ENCODE peak calls at places on chromosomes 11 and 22, in nine cellular contexts. T, K, C, X, L, J, E, H and Y are unnamed samples. For H3K36me3 and H3K4me1, the result is how much of the 10 kb centered on the place peaks cover.

GRCh38 chr11:109040303-109040702 is 375.4 kb downstream of the DDX10 start:
- DNase-seq in T (no peak), K (no peak), C (no peak), X (no peak), L (no peak), J (no peak), E (no peak), H (no peak), Y (no peak)

GRCh38 chr22:43996170-43996980 is 27.7 kb upstream of the PARVB start:
- DNase-seq in T (peak), K (peak), C (peak), X (no peak), L (no peak), J (peak), E (no peak), H (no peak), Y (peak)

GRCh38 chr11:46305295-46305694 is 27.8 kb downstream of the CREB3L1 start:
- DNase-seq in T (no peak), K (no peak), C (peak), X (no peak), L (peak), J (peak), E (peak), H (no peak), Y (no peak)

GRCh38 chr22:23229646-23230045 is 49.3 kb downstream of the BCR start:
- DNase-seq in T (no peak), K (no peak), C (no peak), X (no peak), L (no peak), J (no peak), E (no peak), H (no peak), Y (peak)

GRCh38 chr11:135061166-135061565 is 649.1 kb upstream of the B3GAT1 start:
- DNase-seq in T (no peak), K (no peak), C (no peak), X (no peak), L (no peak), J (no peak), E (no peak), H (no peak), Y (no peak)

GRCh38 chr11:107921997-107922396 is 6.3 kb upstream of the RAB39A start:
- DNase-seq in T (no peak), K (no peak), C (no peak), X (no peak), L (no peak), J (no peak), E (no peak), H (no peak), Y (no peak)

GRCh38 chr11:16607675-16608644 is 130.5 kb upstream of the C11orf58 start:
- DNase-seq in T (peak), K (peak), C (peak), X (peak), L (peak), J (no peak), E (peak), H (peak), Y (peak)

GRCh38 chr11:28738549-28738948 is 630.4 kb downstream of the METTL15 start:
- DNase-seq in T (no peak), K (no peak), C (no peak), X (no peak), L (peak), J (no peak), E (no peak), H (peak), Y (no peak)

GRCh38 chr22:27512283-27512761 is 289.2 kb downstream of the MN1 start:
- DNase-seq in T (peak), K (peak), C (peak), X (no peak), L (peak), J (no peak), E (peak), H (peak), Y (peak)

GRCh38 chr11:126988655-126989054 is 11.9 kb downstream of the KIRREL3 start:
- DNase-seq in T (no peak), K (no peak), C (no peak), X (no peak), L (no peak), J (no peak), E (no peak), H (no peak), Y (no peak)

GRCh38 chr11:94768602-94769511 is 701 bp downstream of the AMOTL1 start:
- DNase-seq in T (peak), K (no peak), C (no peak), X (peak), L (peak), J (no peak), E (peak), H (peak), Y (peak)

GRCh38 chr11:67780056-67780455 is 105.6 kb upstream of the ALDH3B2 start:
- DNase-seq in T (no peak), K (no peak), C (no peak), X (no peak), L (no peak), J (no peak), E (no peak), H (no peak), Y (no peak)

GRCh38 chr11:47234669-47235075 is 13.9 kb downstream of the ACP2 start:
- DNase-seq in T (no peak), K (peak), C (no peak), X (no peak), L (peak), J (peak), E (no peak), H (peak), Y (no peak)

GRCh38 chr22:33426451-33426850 is 368.3 kb upstream of the SYN3 start:
- DNase-seq in T (no peak), K (no peak), C (no peak), X (no peak), L (peak), J (no peak), E (no peak), H (peak), Y (no peak)

GRCh38 chr11:31958086-31958735 is 132.7 kb upstream of the RCN1 start:
- DNase-seq in T (peak), K (peak), C (no peak), X (peak), L (peak), J (peak), E (peak), H (peak), Y (peak)

GRCh38 chr11:124920870-124921609 is 2.0 kb downstream of the HEPN1 start:
- DNase-seq in T (peak), K (peak), C (peak), X (peak), L (peak), J (peak), E (peak), H (peak), Y (peak)

GRCh38 chr22:24408630-24409029 is 18.8 kb upstream of the ADORA2A start:
- DNase-seq in T (no peak), K (no peak), C (peak), X (no peak), L (no peak), J (no peak), E (no peak), H (no peak), Y (no peak)

GRCh38 chr11:94791216-94791889 is 23.2 kb downstream of the AMOTL1 start:
- DNase-seq in T (no peak), K (no peak), C (peak), X (no peak), L (no peak), J (no peak), E (no peak), H (peak), Y (no peak)

GRCh38 chr22:31048570-31048969 is 32.5 kb upstream of the SMTN start:
- DNase-seq in T (no peak), K (no peak), C (no peak), X (no peak), L (no peak), J (no peak), E (no peak), H (no peak), Y (no peak)

GRCh38 chr22:35633520-35633919 is 14.7 kb upstream of the APOL6 start:
- DNase-seq in T (no peak), K (no peak), C (no peak), X (no peak), L (no peak), J (no peak), E (no peak), H (no peak), Y (no peak)

GRCh38 chr22:27238935-27239510 is 562.5 kb downstream of the MN1 start:
- DNase-seq in T (peak), K (no peak), C (peak), X (no peak), L (peak), J (no peak), E (peak), H (peak), Y (peak)

GRCh38 chr22:19679476-19680099 is 34.7 kb upstream of the SEPTIN5 start:
- DNase-seq in T (no peak), K (peak), C (peak), X (no peak), L (no peak), J (peak), E (no peak), H (no peak), Y (peak)

GRCh38 chr22:25081409-25081824 is 118.2 kb upstream of the CRYBB3 start:
- DNase-seq in T (no peak), K (peak), C (no peak), X (no peak), L (peak), J (peak), E (peak), H (no peak), Y (no peak)

GRCh38 chr11:77136074-77136473 is 8.0 kb downstream of the MYO7A start:
- DNase-seq in T (no peak), K (no peak), C (peak), X (no peak), L (peak), J (no peak), E (peak), H (peak), Y (no peak)

GRCh38 chr11:37532271-37532670 is 934.2 kb upstream of the RAG2 start:
- DNase-seq in T (no peak), K (no peak), C (no peak), X (peak), L (no peak), J (no peak), E (no peak), H (no peak), Y (no peak)

GRCh38 chr11:36103933-36104530 is 160.2 kb downstream of the LDLRAD3 start:
- DNase-seq in T (no peak), K (no peak), C (no peak), X (no peak), L (no peak), J (no peak), E (no peak), H (no peak), Y (no peak)

GRCh38 chr11:111413849-111414248 is 34.8 kb upstream of the POU2AF1 start:
- DNase-seq in T (no peak), K (no peak), C (no peak), X (no peak), L (no peak), J (no peak), E (no peak), H (no peak), Y (no peak)

GRCh38 chr22:33130473-33130872 is 72.3 kb upstream of the SYN3 start:
- DNase-seq in T (no peak), K (no peak), C (no peak), X (no peak), L (no peak), J (no peak), E (no peak), H (no peak), Y (no peak)

GRCh38 chr11:65373839-65374580 is 8.4 kb downstream of the SLC25A45 start:
- DNase-seq in T (no peak), K (no peak), C (no peak), X (no peak), L (no peak), J (no peak), E (no peak), H (no peak), Y (no peak)

GRCh38 chr11:110091995-110092576 is 1.1 kb upstream of the ZC3H12C start:
- DNase-seq in T (no peak), K (peak), C (no peak), X (no peak), L (no peak), J (no peak), E (peak), H (no peak), Y (no peak)

GRCh38 chr11:129364143-129364654 is 11.4 kb upstream of the BARX2 start:
- DNase-seq in T (peak), K (peak), C (peak), X (peak), L (peak), J (peak), E (peak), H (peak), Y (peak)

GRCh38 chr22:20979940-20980453 is 2.1 kb upstream of the LZTR1 start:
- DNase-seq in T (no peak), K (no peak), C (no peak), X (no peak), L (no peak), J (no peak), E (no peak), H (no peak), Y (no peak)

GRCh38 chr22:47408409-47408808 is 646.0 kb downstream of the TBC1D22A start:
- DNase-seq in T (no peak), K (no peak), C (no peak), X (no peak), L (no peak), J (no peak), E (no peak), H (no peak), Y (peak)

GRCh38 chr22:47407626-47408025 is 645.2 kb downstream of the TBC1D22A start:
- DNase-seq in T (no peak), K (no peak), C (no peak), X (no peak), L (no peak), J (no peak), E (no peak), H (no peak), Y (no peak)

GRCh38 chr22:47406896-47407295 is 644.4 kb downstream of the TBC1D22A start:
- DNase-seq in T (no peak), K (no peak), C (no peak), X (no peak), L (no peak), J (no peak), E (no peak), H (no peak), Y (no peak)

GRCh38 chr22:47409501-47410275 is 647.2 kb downstream of the TBC1D22A start:
- DNase-seq in T (no peak), K (no peak), C (peak), X (no peak), L (no peak), J (no peak), E (no peak), H (no peak), Y (peak)

GRCh38 chr22:47411006-47411405 is 648.6 kb downstream of the TBC1D22A start:
- DNase-seq in T (no peak), K (no peak), C (no peak), X (no peak), L (no peak), J (no peak), E (no peak), H (no peak), Y (peak)
- H3K36me3 ChIP-seq in T (under half), K (under half), C (under half), X (under half), L (under half), J (under half), E (under half), H (under half), Y (under half)

GRCh38 chr11:33160147-33160546 is 1.1 kb downstream of the CSTF3 start:
- DNase-seq in T (no peak), K (no peak), C (peak), X (no peak), L (peak), J (no peak), E (peak), H (peak), Y (no peak)
- H3K4me1 ChIP-seq in T (under half), K (under half), C (under half), X (under half), L (under half), J (under half), E (under half), H (under half), Y (under half)

GRCh38 chr11:74720596-74721478 is 10.4 kb downstream of the CHRDL2 start:
- DNase-seq in T (peak), K (no peak), C (no peak), X (no peak), L (peak), J (no peak), E (peak), H (peak), Y (peak)

GRCh38 chr11:74723511-74723910 is 7.7 kb downstream of the CHRDL2 start:
- DNase-seq in T (no peak), K (no peak), C (no peak), X (no peak), L (no peak), J (no peak), E (no peak), H (no peak), Y (no peak)

GRCh38 chr11:74719011-74719410 is 12.2 kb downstream of the CHRDL2 start:
- DNase-seq in T (no peak), K (no peak), C (no peak), X (no peak), L (no peak), J (no peak), E (no peak), H (no peak), Y (no peak)

GRCh38 chr11:74717211-74717997 is 13.8 kb downstream of the CHRDL2 start:
- DNase-seq in T (no peak), K (no peak), C (no peak), X (no peak), L (no peak), J (no peak), E (no peak), H (no peak), Y (no peak)

GRCh38 chr11:74721479-74721835 is 9.8 kb downstream of the CHRDL2 start:
- DNase-seq in T (no peak), K (no peak), C (no peak), X (no peak), L (no peak), J (no peak), E (no peak), H (no peak), Y (no peak)
- H3K27ac ChIP-seq in T (no peak), K (peak), C (no peak), X (no peak), L (peak), J (no peak), E (no peak), H (no peak), Y (no peak)

DNA sequence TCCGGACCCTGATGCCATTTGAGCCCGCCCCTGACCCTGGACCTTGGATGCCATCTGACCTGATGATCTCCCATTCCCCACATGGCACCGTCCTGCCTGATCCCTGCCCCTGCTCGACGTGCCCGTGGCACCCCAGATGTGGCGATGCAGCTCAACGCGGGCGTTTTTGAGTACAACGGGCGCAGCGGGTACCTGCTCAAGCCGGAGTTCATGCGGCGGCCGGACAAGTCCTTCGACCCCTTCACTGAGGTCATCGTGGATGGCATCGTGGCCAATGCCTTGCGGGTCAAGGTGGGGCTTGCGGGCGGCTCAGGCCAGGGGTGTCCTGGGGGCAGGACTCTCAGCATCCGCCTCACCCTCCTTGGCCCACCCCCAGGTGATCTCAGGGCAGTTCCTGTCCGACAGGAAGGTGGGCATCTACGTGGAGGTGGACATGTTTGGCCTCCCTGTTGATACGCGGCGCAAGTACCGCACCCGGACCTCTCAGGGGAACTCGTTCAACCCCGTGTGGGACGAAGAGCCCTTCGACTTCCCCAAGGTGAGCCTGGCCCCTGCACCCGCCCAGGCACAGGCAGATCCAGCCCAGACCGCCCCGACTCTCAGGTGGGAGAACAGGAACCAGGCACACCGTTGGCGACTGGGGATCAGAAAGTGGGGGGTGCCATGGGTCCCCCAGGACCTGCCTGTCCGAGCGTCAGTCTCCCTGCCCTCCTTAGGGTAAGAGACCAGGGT is 11.1 kb downstream of the PLCB3 start:
- DNase-seq in T (no peak), K (no peak), C (peak), X (no peak), L (no peak), J (no peak), E (no peak), H (no peak), Y (no peak)
- H3K36me3 ChIP-seq in T (half or more), K (under half), C (half or more), X (half or more), L (half or more), J (under half), E (half or more), H (under half), Y (under half)

GRCh38 chr11:9735919-9736318 is 72.0 kb downstream of the SWAP70 start:
- DNase-seq in T (no peak), K (no peak), C (no peak), X (no peak), L (no peak), J (no peak), E (no peak), H (no peak), Y (no peak)

GRCh38 chr11:9736365-9736764 is 72.5 kb downstream of the SWAP70 start:
- DNase-seq in T (no peak), K (no peak), C (no peak), X (no peak), L (no peak), J (no peak), E (no peak), H (no peak), Y (no peak)

GRCh38 chr11:9732453-9732852 is 68.6 kb downstream of the SWAP70 start:
- DNase-seq in T (no peak), K (no peak), C (no peak), X (no peak), L (no peak), J (no peak), E (no peak), H (no peak), Y (no peak)

GRCh38 chr11:9733212-9733611 is 69.3 kb downstream of the SWAP70 start:
- DNase-seq in T (no peak), K (no peak), C (no peak), X (no peak), L (no peak), J (no peak), E (no peak), H (no peak), Y (no peak)

GRCh38 chr11:9735236-9735635 is 71.4 kb downstream of the SWAP70 start:
- DNase-seq in T (no peak), K (no peak), C (no peak), X (no peak), L (no peak), J (no peak), E (no peak), H (no peak), Y (no peak)
- H3K4me1 ChIP-seq in T (under half), K (under half), C (under half), X (under half), L (under half), J (under half), E (under half), H (under half), Y (under half)

DNA sequence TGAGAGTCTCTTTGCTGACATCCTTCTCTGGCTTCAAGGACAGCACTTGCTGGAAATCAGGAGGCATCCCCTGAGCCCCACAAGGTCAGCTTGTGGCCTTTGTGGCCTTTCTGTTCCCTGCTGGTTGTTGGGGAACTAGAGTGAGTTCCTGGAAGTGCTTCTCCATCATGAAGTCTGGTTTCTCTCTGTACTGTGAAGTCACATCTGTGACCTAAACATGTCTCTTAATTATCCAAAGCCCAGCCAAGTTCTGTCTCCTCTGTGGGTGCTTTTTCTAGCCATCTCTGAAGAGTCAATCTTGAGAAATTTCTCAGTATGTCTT is 24.4 kb downstream of the IGHMBP2 start:
- DNase-seq in T (no peak), K (no peak), C (no peak), X (no peak), L (no peak), J (no peak), E (peak), H (no peak), Y (no peak)
- H3K27ac ChIP-seq in T (peak), K (peak), C (no peak), X (no peak), L (no peak), J (no peak), E (no peak), H (no peak), Y (no peak)

GRCh38 chr22:41844513-41844912 is 11.6 kb downstream of the SREBF2 start:
- DNase-seq in T (peak), K (no peak), C (no peak), X (no peak), L (no peak), J (no peak), E (no peak), H (no peak), Y (no peak)
- H3K36me3 ChIP-seq in T (under half), K (under half), C (under half), X (half or more), L (under half), J (under half), E (under half), H (under half), Y (under half)